ENCODE peak calls at places on chromosomes 7 and 10, in five cellular contexts. B is NT2/D1, Q is HEK293T, E is HepG2, U is H1. M is an unnamed sample.

GRCh38 chr10:67790534-67791408 is 47.2 kb downstream of the DNAJC12 start:
- DNase-seq in B (no peak), Q (no peak), E (no peak), U (no peak), M (no peak)

GRCh38 chr7:43878867-43879266 is 9.6 kb upstream of the MRPS24 start:
- DNase-seq in B (no peak), Q (no peak), E (no peak), U (no peak), M (no peak)

GRCh38 chr7:1678571-1679325 is 8.7 kb downstream of the ELFN1 start:
- DNase-seq in B (no peak), Q (no peak), E (no peak), U (no peak), M (no peak)

GRCh38 chr10:14571866-14572507 is 202.7 kb downstream of the FAM107B start:
- DNase-seq in B (no peak), Q (no peak), E (peak), U (no peak), M (no peak)

GRCh38 chr10:112548535-112549276 is 101.7 kb downstream of the VTI1A start:
- DNase-seq in B (no peak), Q (no peak), E (no peak), U (no peak), M (no peak)

GRCh38 chr7:46934198-46934825 is 647.6 kb downstream of the TNS3 start:
- DNase-seq in B (no peak), Q (no peak), E (no peak), U (no peak), M (no peak)

GRCh38 chr10:76281704-76282103 is 850.3 kb downstream of the LRMDA start:
- DNase-seq in B (no peak), Q (no peak), E (no peak), U (no peak), M (no peak)

GRCh38 chr7:16412535-16413247 is 8.6 kb downstream of the CRPPA start:
- DNase-seq in B (no peak), Q (no peak), E (no peak), U (no peak), M (no peak)

GRCh38 chr7:20450473-20450872 is 119.8 kb downstream of the ITGB8 start:
- DNase-seq in B (no peak), Q (no peak), E (no peak), U (no peak), M (no peak)

GRCh38 chr7:92727755-92728154 is 108.6 kb downstream of the CDK6 start:
- DNase-seq in B (no peak), Q (no peak), E (no peak), U (no peak), M (no peak)

GRCh38 chr7:269721-270120 is 20.2 kb upstream of the FOXL3 start:
- DNase-seq in B (no peak), Q (no peak), E (no peak), U (no peak), M (no peak)

GRCh38 chr10:106609466-106609865 is 555.0 kb downstream of the SORCS1 start:
- DNase-seq in B (no peak), Q (no peak), E (no peak), U (no peak), M (no peak)

GRCh38 chr10:122878799-122879338 is 512 bp downstream of the FAM24B start:
- DNase-seq in B (no peak), Q (no peak), E (peak), U (no peak), M (no peak)

GRCh38 chr7:92695308-92696261 is 105.4 kb upstream of the FAM133B start:
- DNase-seq in B (peak), Q (peak), E (peak), U (no peak), M (no peak)

GRCh38 chr7:151984612-151985011 is 28.4 kb downstream of the GALNTL5 start:
- DNase-seq in B (no peak), Q (no peak), E (peak), U (no peak), M (no peak)

GRCh38 chr7:116348356-116348755 is 138.0 kb downstream of the TES start:
- DNase-seq in B (no peak), Q (no peak), E (no peak), U (no peak), M (no peak)

GRCh38 chr7:150986556-150986955 is 4.3 kb upstream of the NOS3 start:
- DNase-seq in B (no peak), Q (no peak), E (no peak), U (no peak), M (no peak)

GRCh38 chr7:90749774-90750173 is 153.7 kb downstream of the CDK14 start:
- DNase-seq in B (peak), Q (peak), E (peak), U (no peak), M (no peak)
- TF ChIP-seq SUZ12 in B (no peak), Q (no peak), E (no peak), U (no peak), M (no peak)

DNA sequence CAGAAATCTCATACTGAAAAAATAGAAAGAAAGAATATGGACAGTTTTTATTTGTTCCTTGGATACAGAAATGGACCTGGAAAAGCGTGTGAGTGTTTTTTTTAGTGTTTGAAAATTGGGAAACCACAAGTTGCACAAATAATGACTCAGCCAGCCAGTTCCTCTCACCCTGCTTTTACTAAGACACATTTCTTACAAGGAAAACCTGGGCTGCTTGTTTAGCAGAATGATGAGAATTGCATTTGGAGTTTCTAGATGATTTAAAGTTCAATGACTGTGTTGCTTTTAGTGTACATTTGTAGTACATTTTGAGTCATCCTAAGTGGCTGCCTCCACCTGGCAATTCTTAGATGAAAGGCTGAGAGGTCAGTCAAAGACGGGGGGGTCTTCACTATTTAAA is 218.7 kb downstream of the ABCA13 start:
- DNase-seq in B (no peak), Q (no peak), E (no peak), U (no peak), M (no peak)
- TF ChIP-seq SUZ12 in B (no peak), Q (no peak), E (no peak), U (no peak), M (no peak)

GRCh38 chr10:24849051-24849450 is 103.4 kb downstream of the PRTFDC1 start:
- DNase-seq in B (no peak), Q (no peak), E (no peak), U (no peak), M (no peak)
- TF ChIP-seq SUZ12 in B (no peak), Q (no peak), E (no peak), U (no peak), M (no peak)

GRCh38 chr10:6204341-6205191 is 1.8 kb downstream of the PFKFB3 start:
- DNase-seq in B (no peak), Q (no peak), E (no peak), U (no peak), M (no peak)
- TF ChIP-seq SUZ12 in B (no peak), Q (no peak), E (no peak), U (no peak), M (no peak)

GRCh38 chr10:72076756-72077155 is 11.6 kb downstream of the SPOCK2 start:
- DNase-seq in B (no peak), Q (no peak), E (no peak), U (no peak), M (no peak)
- TF ChIP-seq SUZ12 in B (no peak), Q (no peak), E (no peak), U (no peak), M (no peak)